ENCODE peak calls at places on chromosomes 1 and 21, in ten cellular contexts. A is AG10803, V is ovary, P is fibroblast of mammary gland, G is DND-41, Y is HCT116, C is body of pancreas, X is neural progenitor cell, I is GM06990, L is A673. J is an unnamed sample.

GRCh38 chr1:52057245-52057644 is 1.1 kb downstream of the BTF3L4 start:
- DNase-seq in P (no peak), Y (no peak), G (no peak), V (no peak), C (no peak), X (no peak), A (peak; percentile 34), L (no peak), I (no peak), J (no peak)

GRCh38 chr21:16419188-16419874 is 689.5 kb downstream of the USP25 start:
- DNase-seq in X (peak; percentile 3), L (no peak), A (peak; percentile 44), P (peak; percentile 93), C (peak; percentile 93), G (no peak), Y (no peak), V (peak; percentile 82), I (no peak), J (no peak)

GRCh38 chr1:218165687-218166088 is 119.4 kb upstream of the RRP15 start:
- DNase-seq in X (peak; percentile 32), P (no peak), C (no peak), G (no peak), V (no peak), Y (no peak), A (no peak), L (no peak), I (no peak), J (no peak)

GRCh38 chr1:43069481-43070050 is 102.5 kb downstream of the EBNA1BP2 start:
- DNase-seq in A (no peak), L (peak; percentile 38), V (no peak), G (no peak), P (no peak), C (no peak), Y (no peak), X (peak; percentile 34), I (no peak), J (no peak)

GRCh38 chr1:119611701-119612113 is 36.4 kb downstream of the ZNF697 start:
- DNase-seq in P (peak; percentile 28), Y (peak; percentile 65), G (peak; percentile 68), A (peak; percentile 28), V (peak; percentile 65), X (peak; percentile 84), C (peak; percentile 90), L (peak; percentile 56), I (peak; percentile 58), J (no peak)

GRCh38 chr1:180927348-180927747 is 14.7 kb downstream of the KIAA1614 start:
- DNase-seq in A (no peak), I (no peak), Y (no peak), G (no peak), C (no peak), V (no peak), L (no peak), P (no peak), X (no peak), J (no peak)

GRCh38 chr1:208431721-208432120 is 187.5 kb upstream of the PLXNA2 start:
- DNase-seq in C (no peak), X (no peak), I (no peak), L (no peak), A (peak; percentile 75), P (peak; percentile 35), G (no peak), Y (no peak), V (no peak), J (peak; percentile 76)

GRCh38 chr1:169741666-169742394 is 8.0 kb upstream of the SELE start:
- DNase-seq in Y (no peak), C (no peak), V (no peak), X (no peak), G (no peak), P (peak; percentile 72), I (no peak), L (peak; percentile 70), A (peak; percentile 69), J (peak; percentile 22)

GRCh38 chr1:230587056-230587455 is 55.2 kb upstream of the COG2 start:
- DNase-seq in I (no peak), L (no peak), A (no peak), G (no peak), V (no peak), X (no peak), P (no peak), Y (no peak), C (no peak), J (no peak)

GRCh38 chr1:111980684-111981083 is 8.8 kb downstream of the KCND3 start:
- DNase-seq in L (no peak), G (no peak), C (no peak), P (no peak), I (no peak), X (no peak), A (no peak), Y (no peak), V (no peak), J (no peak)

GRCh38 chr1:79376106-79376505 is 369.6 kb upstream of the ADGRL4 start:
- DNase-seq in V (no peak), A (no peak), X (no peak), L (peak; percentile 79), I (no peak), Y (no peak), P (peak; percentile 5), G (no peak), C (no peak), J (no peak)

GRCh38 chr1:200877010-200877409 is 4.2 kb downstream of the GPR25 start:
- DNase-seq in Y (no peak), P (no peak), G (no peak), L (no peak), C (no peak), I (no peak), X (no peak), A (no peak), V (no peak), J (no peak)

GRCh38 chr1:43271186-43272118 is 1.7 kb downstream of the TMEM125 start:
- DNase-seq in G (no peak), P (peak; percentile 8), V (peak; percentile 5), I (no peak), A (no peak), C (no peak), Y (no peak), L (no peak), X (no peak), J (no peak)

GRCh38 chr1:13577846-13578245 is 5.8 kb upstream of the PDPN start:
- DNase-seq in X (no peak), P (no peak), V (no peak), A (no peak), C (no peak), G (no peak), I (no peak), L (no peak), Y (no peak), J (no peak)

GRCh38 chr1:11733351-11733750 is 2.6 kb upstream of the AGTRAP start:
- DNase-seq in X (no peak), Y (no peak), C (no peak), A (no peak), G (no peak), V (no peak), I (no peak), P (no peak), L (no peak), J (no peak)

GRCh38 chr1:11735854-11736745 is at the start of gene AGTRAP:
- DNase-seq in C (peak; percentile 98), A (peak; percentile 91), P (peak; percentile 87), L (peak; percentile 93), G (peak; percentile 69), I (peak; percentile 89), V (peak; percentile 99), Y (peak; percentile 82), X (peak; percentile 98), J (peak; percentile 48)

GRCh38 chr1:11736746-11737639 is 1.1 kb downstream of the AGTRAP start:
- DNase-seq in I (no peak), A (peak; percentile 92), L (peak; percentile 33), P (peak; percentile 92), X (peak; percentile 57), Y (no peak), V (peak; percentile 69), C (peak; percentile 64), G (peak; percentile 51), J (peak; percentile 39)

GRCh38 chr1:11738096-11738495 is 2.2 kb downstream of the AGTRAP start:
- DNase-seq in X (no peak), V (no peak), G (no peak), C (no peak), P (no peak), L (no peak), A (no peak), I (no peak), Y (no peak), J (no peak)

DNA sequence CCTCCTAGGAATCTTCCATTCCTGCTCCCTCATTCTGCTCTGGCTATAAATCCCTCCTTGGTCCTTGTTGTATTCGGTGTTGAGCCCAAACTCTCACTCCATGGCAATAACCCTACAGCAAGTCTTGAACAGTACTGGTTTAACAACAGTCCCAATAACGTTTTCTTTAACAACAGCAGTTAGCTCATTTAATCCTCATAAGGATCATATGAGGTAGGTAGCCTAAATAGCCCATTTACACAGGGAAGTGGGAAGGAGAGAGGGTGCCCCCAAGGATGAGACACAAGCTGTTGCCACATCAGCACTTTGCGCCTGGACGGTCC is 444 bp upstream of the AGTRAP start:
- DNase-seq in Y (no peak), P (no peak), I (no peak), X (no peak), G (no peak), C (no peak), A (no peak), L (no peak), V (no peak), J (no peak)
- H3K4me3 ChIP-seq in Y (peak overlapping the region; percentile 92), P (peak overlapping the region; percentile 92), I (peak overlapping the region; percentile 95), X (peak overlapping the region; percentile 69), G (peak overlapping the region; percentile 70), C (no peak overlapping the region), A (peak overlapping the region; percentile 98), L (peak overlapping the region; percentile 68), V (peak overlapping the region; percentile 69), J (peak overlapping the region; percentile 85)

GRCh38 chr1:173868266-173869107 is at the start of gene ZBTB37:
- DNase-seq in X (peak; percentile 96), L (peak; percentile 87), G (peak; percentile 91), V (no peak), P (no peak), A (no peak), I (peak; percentile 97), Y (peak; percentile 79), C (peak; percentile 96), J (no peak)
- TF ChIP-seq CTCF in X (no peak), L (no peak), G (no peak), V (no peak), P (no peak), A (no peak), I (no peak), Y (no peak), C (no peak), J (no peak)

GRCh38 chr1:61190476-61191067 is 108.2 kb downstream of the NFIA start:
- DNase-seq in I (no peak), Y (no peak), X (no peak), V (no peak), L (no peak), A (peak; percentile 56), G (no peak), C (no peak), P (peak; percentile 27), J (no peak)
- H3K4me3 ChIP-seq in I (no peak overlapping the region), Y (no peak overlapping the region), X (no peak overlapping the region), V (no peak overlapping the region), L (no peak overlapping the region), A (no peak overlapping the region), G (no peak overlapping the region), C (no peak overlapping the region), P (no peak overlapping the region), J (no peak overlapping the region)

DNA sequence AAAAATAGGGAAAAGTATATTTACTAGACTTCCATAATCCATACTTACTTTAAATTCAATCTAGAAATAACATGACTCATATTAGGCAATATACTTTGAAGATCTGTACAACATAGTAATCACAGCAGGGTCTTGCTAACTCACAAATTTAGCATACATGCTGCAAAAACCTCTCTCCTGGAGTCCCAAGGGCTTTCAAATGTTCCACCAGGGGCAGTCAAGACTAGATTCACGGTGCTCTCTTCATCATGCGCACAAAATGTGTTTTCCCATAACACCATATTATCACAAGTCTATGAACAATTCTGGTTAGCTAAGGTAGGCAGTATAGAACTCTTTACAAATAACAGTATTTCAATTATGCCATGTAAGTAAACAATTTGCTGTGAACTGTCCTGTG is 45.8 kb downstream of the SSX2IP start:
- DNase-seq in P (no peak), G (no peak), C (no peak), V (no peak), I (no peak), A (no peak), Y (no peak), L (no peak), X (no peak), J (no peak)
- TF ChIP-seq CTCF in P (no peak), G (no peak), C (no peak), V (no peak), I (no peak), A (no peak), Y (peak; percentile 30), L (no peak), X (no peak), J (no peak)